ENCODE peak calls at places on chromosomes 6 and 20, in seven cellular contexts. One of them, this sample, is unnamed.

GRCh38 chr6:26097268-26097875 is 10.1 kb downstream of the HFE start:
- DNase-seq in activated T-cell treated with anti-CD3 and anti-CD28 coated beads, Interleukin-2, amount 50 U/mL, for 72 hours: peak
- DNase-seq in brain microvascular endothelial cell: peak
- DNase-seq in NCI-H1105: peak
- DNase-seq in psoas muscle: no peak
- DNase-seq in heart right ventricle: no peak
- DNase-seq in NCI-H510A treated with DMSO at 0.1 percent for 48 hours: peak
- DNase-seq in this sample: no peak

GRCh38 chr6:35486005-35486925 is 10.6 kb downstream of the TEAD3 start:
- DNase-seq in activated T-cell treated with anti-CD3 and anti-CD28 coated beads, Interleukin-2, amount 50 U/mL, for 72 hours: no peak
- DNase-seq in brain microvascular endothelial cell: no peak
- DNase-seq in NCI-H1105: peak
- DNase-seq in psoas muscle: peak
- DNase-seq in heart right ventricle: peak
- DNase-seq in NCI-H510A treated with DMSO at 0.1 percent for 48 hours: peak
- DNase-seq in this sample: peak

GRCh38 chr20:5402903-5403531 is 86.3 kb upstream of the PROKR2 start:
- DNase-seq in activated T-cell treated with anti-CD3 and anti-CD28 coated beads, Interleukin-2, amount 50 U/mL, for 72 hours: peak
- DNase-seq in brain microvascular endothelial cell: peak
- DNase-seq in NCI-H1105: no peak
- DNase-seq in psoas muscle: no peak
- DNase-seq in heart right ventricle: no peak
- DNase-seq in NCI-H510A treated with DMSO at 0.1 percent for 48 hours: no peak
- DNase-seq in this sample: no peak

GRCh38 chr20:48329676-48330644 is 497.8 kb downstream of the PREX1 start:
- DNase-seq in activated T-cell treated with anti-CD3 and anti-CD28 coated beads, Interleukin-2, amount 50 U/mL, for 72 hours: no peak
- DNase-seq in brain microvascular endothelial cell: no peak
- DNase-seq in NCI-H1105: no peak
- DNase-seq in psoas muscle: no peak
- DNase-seq in heart right ventricle: no peak
- DNase-seq in NCI-H510A treated with DMSO at 0.1 percent for 48 hours: no peak
- DNase-seq in this sample: no peak

GRCh38 chr6:45002390-45002789 is 325.7 kb upstream of the RUNX2 start:
- DNase-seq in activated T-cell treated with anti-CD3 and anti-CD28 coated beads, Interleukin-2, amount 50 U/mL, for 72 hours: no peak
- DNase-seq in brain microvascular endothelial cell: no peak
- DNase-seq in NCI-H1105: no peak
- DNase-seq in psoas muscle: no peak
- DNase-seq in heart right ventricle: no peak
- DNase-seq in NCI-H510A treated with DMSO at 0.1 percent for 48 hours: no peak
- DNase-seq in this sample: no peak

GRCh38 chr20:3398681-3399252 is 8.7 kb downstream of the DNAAF9 start:
- DNase-seq in activated T-cell treated with anti-CD3 and anti-CD28 coated beads, Interleukin-2, amount 50 U/mL, for 72 hours: no peak
- DNase-seq in brain microvascular endothelial cell: peak
- DNase-seq in NCI-H1105: no peak
- DNase-seq in psoas muscle: no peak
- DNase-seq in heart right ventricle: no peak
- DNase-seq in NCI-H510A treated with DMSO at 0.1 percent for 48 hours: no peak
- DNase-seq in this sample: no peak

GRCh38 chr6:41778895-41779294 is 805 bp downstream of the FRS3 start:
- DNase-seq in activated T-cell treated with anti-CD3 and anti-CD28 coated beads, Interleukin-2, amount 50 U/mL, for 72 hours: no peak
- DNase-seq in brain microvascular endothelial cell: no peak
- DNase-seq in NCI-H1105: no peak
- DNase-seq in psoas muscle: no peak
- DNase-seq in heart right ventricle: no peak
- DNase-seq in NCI-H510A treated with DMSO at 0.1 percent for 48 hours: no peak
- DNase-seq in this sample: no peak

GRCh38 chr6:31634969-31635575 is 14.6 kb downstream of the PRRC2A start:
- DNase-seq in activated T-cell treated with anti-CD3 and anti-CD28 coated beads, Interleukin-2, amount 50 U/mL, for 72 hours: no peak
- DNase-seq in brain microvascular endothelial cell: no peak
- DNase-seq in NCI-H1105: no peak
- DNase-seq in psoas muscle: no peak
- DNase-seq in heart right ventricle: no peak
- DNase-seq in NCI-H510A treated with DMSO at 0.1 percent for 48 hours: no peak
- DNase-seq in this sample: no peak

GRCh38 chr20:41329435-41330342 is 10.9 kb upstream of the LPIN3 start:
- DNase-seq in activated T-cell treated with anti-CD3 and anti-CD28 coated beads, Interleukin-2, amount 50 U/mL, for 72 hours: peak
- DNase-seq in brain microvascular endothelial cell: peak
- DNase-seq in NCI-H1105: no peak
- DNase-seq in psoas muscle: peak
- DNase-seq in heart right ventricle: peak
- DNase-seq in NCI-H510A treated with DMSO at 0.1 percent for 48 hours: no peak
- DNase-seq in this sample: peak

GRCh38 chr6:137044366-137045220 is at the start of gene IL20RA:
- DNase-seq in activated T-cell treated with anti-CD3 and anti-CD28 coated beads, Interleukin-2, amount 50 U/mL, for 72 hours: peak
- DNase-seq in brain microvascular endothelial cell: no peak
- DNase-seq in NCI-H1105: no peak
- DNase-seq in psoas muscle: peak
- DNase-seq in heart right ventricle: peak
- DNase-seq in NCI-H510A treated with DMSO at 0.1 percent for 48 hours: no peak
- DNase-seq in this sample: peak

GRCh38 chr6:5302995-5303622 is 41.8 kb downstream of the FARS2 start:
- DNase-seq in activated T-cell treated with anti-CD3 and anti-CD28 coated beads, Interleukin-2, amount 50 U/mL, for 72 hours: peak
- DNase-seq in brain microvascular endothelial cell: no peak
- DNase-seq in NCI-H1105: no peak
- DNase-seq in psoas muscle: peak
- DNase-seq in heart right ventricle: peak
- DNase-seq in NCI-H510A treated with DMSO at 0.1 percent for 48 hours: no peak
- DNase-seq in this sample: peak

GRCh38 chr20:46057856-46058655 is 29.0 kb downstream of the SLC12A5 start:
- DNase-seq in activated T-cell treated with anti-CD3 and anti-CD28 coated beads, Interleukin-2, amount 50 U/mL, for 72 hours: no peak
- DNase-seq in brain microvascular endothelial cell: peak
- DNase-seq in NCI-H1105: no peak
- DNase-seq in psoas muscle: peak
- DNase-seq in heart right ventricle: peak
- DNase-seq in NCI-H510A treated with DMSO at 0.1 percent for 48 hours: no peak
- DNase-seq in this sample: peak

GRCh38 chr6:33116881-33117711 is 41.3 kb downstream of the HLA-DPB1 start:
- DNase-seq in activated T-cell treated with anti-CD3 and anti-CD28 coated beads, Interleukin-2, amount 50 U/mL, for 72 hours: no peak
- DNase-seq in brain microvascular endothelial cell: no peak
- DNase-seq in NCI-H1105: no peak
- DNase-seq in psoas muscle: no peak
- DNase-seq in heart right ventricle: no peak
- DNase-seq in NCI-H510A treated with DMSO at 0.1 percent for 48 hours: no peak
- DNase-seq in this sample: no peak

GRCh38 chr6:46491789-46492547 is 719 bp upstream of the RCAN2 start:
- DNase-seq in activated T-cell treated with anti-CD3 and anti-CD28 coated beads, Interleukin-2, amount 50 U/mL, for 72 hours: peak
- DNase-seq in brain microvascular endothelial cell: no peak
- DNase-seq in NCI-H1105: peak
- DNase-seq in psoas muscle: peak
- DNase-seq in heart right ventricle: peak
- DNase-seq in NCI-H510A treated with DMSO at 0.1 percent for 48 hours: peak
- DNase-seq in this sample: peak

GRCh38 chr6:107491059-107491609 is 1.2 kb downstream of the SOBP start:
- DNase-seq in activated T-cell treated with anti-CD3 and anti-CD28 coated beads, Interleukin-2, amount 50 U/mL, for 72 hours: peak
- DNase-seq in brain microvascular endothelial cell: no peak
- DNase-seq in NCI-H1105: peak
- DNase-seq in psoas muscle: peak
- DNase-seq in heart right ventricle: peak
- DNase-seq in NCI-H510A treated with DMSO at 0.1 percent for 48 hours: no peak
- DNase-seq in this sample: peak

GRCh38 chr6:85574932-85575598 is 18.6 kb downstream of the SNX14 start:
- DNase-seq in activated T-cell treated with anti-CD3 and anti-CD28 coated beads, Interleukin-2, amount 50 U/mL, for 72 hours: no peak
- DNase-seq in brain microvascular endothelial cell: peak
- DNase-seq in NCI-H1105: no peak
- DNase-seq in psoas muscle: no peak
- DNase-seq in heart right ventricle: no peak
- DNase-seq in NCI-H510A treated with DMSO at 0.1 percent for 48 hours: no peak
- DNase-seq in this sample: no peak

GRCh38 chr6:7905416-7905815 is 5.2 kb downstream of the TXNDC5 start:
- DNase-seq in activated T-cell treated with anti-CD3 and anti-CD28 coated beads, Interleukin-2, amount 50 U/mL, for 72 hours: no peak
- DNase-seq in brain microvascular endothelial cell: no peak
- DNase-seq in NCI-H1105: no peak
- DNase-seq in psoas muscle: no peak
- DNase-seq in heart right ventricle: no peak
- DNase-seq in NCI-H510A treated with DMSO at 0.1 percent for 48 hours: no peak
- DNase-seq in this sample: no peak

GRCh38 chr6:90885611-90886056 is 298.8 kb upstream of the MAP3K7 start:
- DNase-seq in activated T-cell treated with anti-CD3 and anti-CD28 coated beads, Interleukin-2, amount 50 U/mL, for 72 hours: no peak
- DNase-seq in brain microvascular endothelial cell: no peak
- DNase-seq in NCI-H1105: no peak
- DNase-seq in psoas muscle: no peak
- DNase-seq in heart right ventricle: no peak
- DNase-seq in NCI-H510A treated with DMSO at 0.1 percent for 48 hours: no peak
- DNase-seq in this sample: no peak